ENCODE peak calls at places on chromosome 2, in five cellular contexts. D, J, W, M and T are unnamed samples.

GRCh38 chr2:234827096-234827860 is 124.5 kb upstream of the SH3BP4 start:
- DNase-seq in D (no peak), J (no peak), W (no peak), M (no peak), T (no peak)

GRCh38 chr2:119005081-119005480 is 63.1 kb downstream of the MARCO start:
- DNase-seq in D (no peak), J (no peak), W (no peak), M (no peak), T (no peak)

GRCh38 chr2:217797170-217797569 is 205.6 kb downstream of the TNS1 start:
- DNase-seq in D (no peak), J (no peak), W (no peak), M (no peak), T (no peak)

GRCh38 chr2:112683550-112684414 is 37.0 kb upstream of the NT5DC4 start:
- DNase-seq in D (no peak), J (no peak), W (no peak), M (no peak), T (no peak)

GRCh38 chr2:33118648-33119047 is 171.9 kb downstream of the LTBP1 start:
- DNase-seq in D (no peak), J (no peak), W (no peak), M (no peak), T (no peak)

GRCh38 chr2:209413615-209414014 is 10.2 kb upstream of the MAP2 start:
- DNase-seq in D (no peak), J (no peak), W (no peak), M (no peak), T (no peak)

GRCh38 chr2:129831018-129831417 is 148.4 kb upstream of the RAB6C start:
- DNase-seq in D (no peak), J (no peak), W (no peak), M (no peak), T (no peak)

GRCh38 chr2:32752205-32752604 is 124.4 kb downstream of the TTC27 start:
- DNase-seq in D (no peak), J (no peak), W (no peak), M (no peak), T (no peak)

GRCh38 chr2:239494578-239494977 is 93.8 kb upstream of the HDAC4 start:
- DNase-seq in D (no peak), J (no peak), W (no peak), M (no peak), T (no peak)

GRCh38 chr2:17030070-17030469 is 364.4 kb upstream of the CYRIA start:
- DNase-seq in D (no peak), J (no peak), W (no peak), M (no peak), T (no peak)

GRCh38 chr2:121565389-121566250 is 34.9 kb downstream of the RNU4ATAC start:
- DNase-seq in D (no peak), J (no peak), W (no peak), M (no peak), T (no peak)

GRCh38 chr2:48039209-48039990 is 133.1 kb upstream of the FBXO11 start:
- DNase-seq in D (no peak), J (no peak), W (no peak), M (no peak), T (no peak)
- TF ChIP-seq CTCF in D (no peak), J (no peak), W (no peak), M (no peak), T (no peak)

DNA sequence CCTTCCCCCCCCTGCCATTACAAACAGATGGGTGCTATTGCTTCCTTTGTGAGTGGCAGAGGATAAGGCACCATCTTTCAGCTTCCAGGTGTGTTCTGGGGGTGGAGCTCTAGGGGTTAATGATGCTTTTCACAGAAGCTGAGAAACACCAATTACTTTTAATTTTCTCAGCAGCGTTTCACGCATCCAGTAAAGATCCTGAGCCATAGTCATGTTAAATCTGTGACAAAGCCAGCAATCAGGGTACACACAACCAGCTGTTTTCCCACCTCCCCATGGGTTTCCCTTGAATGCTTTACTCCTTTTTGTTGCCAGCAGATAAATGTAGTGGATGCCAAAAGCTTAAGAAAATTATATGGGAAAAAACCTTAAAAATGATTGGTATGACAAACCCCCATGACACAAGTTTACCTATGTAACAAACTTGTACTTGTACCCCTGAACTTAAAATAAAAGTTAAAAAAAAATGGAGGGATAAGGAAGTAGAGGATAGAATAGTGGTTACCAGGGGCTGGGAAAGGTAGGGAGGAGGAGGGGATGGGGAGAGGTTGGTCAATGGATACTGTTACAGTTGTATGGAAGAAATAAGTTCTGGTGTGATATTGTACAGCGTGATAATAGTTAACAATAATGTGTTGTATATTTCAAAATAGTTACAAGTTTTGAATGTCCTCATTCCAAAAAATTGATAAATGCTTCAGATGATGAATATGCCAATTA is 70.0 kb downstream of the ACOXL start:
- DNase-seq in D (no peak), J (no peak), W (no peak), M (no peak), T (no peak)
- H3K4me3 ChIP-seq in D (no peak overlapping the region), J (no peak overlapping the region), W (no peak overlapping the region), M (no peak overlapping the region), T (no peak overlapping the region)

GRCh38 chr2:167264380-167264779 is 376.1 kb downstream of the XIRP2 start:
- DNase-seq in D (peak; percentile 9), J (no peak), W (no peak), M (peak; percentile 54), T (no peak)
- TF ChIP-seq CTCF in D (no peak), J (no peak), W (peak; percentile 6), M (peak; percentile 50), T (peak; percentile 28)

DNA sequence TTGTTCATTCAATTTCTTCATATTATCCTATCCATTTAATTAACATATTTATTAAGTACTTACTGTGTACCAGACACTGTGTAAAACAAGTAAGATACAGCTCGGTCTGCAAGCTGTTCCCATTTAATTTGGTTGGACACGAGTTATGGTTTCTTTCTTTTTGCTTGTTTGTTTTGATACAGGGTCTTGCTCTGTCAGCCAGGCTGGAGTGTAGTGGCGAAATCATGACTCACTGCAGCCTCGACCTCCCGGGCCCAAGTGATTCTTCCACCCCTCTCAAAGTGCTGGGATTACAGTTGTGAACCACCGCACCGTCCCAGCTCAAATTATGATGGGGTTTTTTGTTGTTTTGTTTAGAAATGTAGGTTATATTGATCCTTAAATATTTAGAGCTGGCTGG is 9.0 kb downstream of the CYBRD1 start:
- DNase-seq in D (no peak), J (no peak), W (no peak), M (no peak), T (no peak)
- H3K4me3 ChIP-seq in D (no peak overlapping the region), J (no peak overlapping the region), W (no peak overlapping the region), M (no peak overlapping the region), T (no peak overlapping the region)

DNA sequence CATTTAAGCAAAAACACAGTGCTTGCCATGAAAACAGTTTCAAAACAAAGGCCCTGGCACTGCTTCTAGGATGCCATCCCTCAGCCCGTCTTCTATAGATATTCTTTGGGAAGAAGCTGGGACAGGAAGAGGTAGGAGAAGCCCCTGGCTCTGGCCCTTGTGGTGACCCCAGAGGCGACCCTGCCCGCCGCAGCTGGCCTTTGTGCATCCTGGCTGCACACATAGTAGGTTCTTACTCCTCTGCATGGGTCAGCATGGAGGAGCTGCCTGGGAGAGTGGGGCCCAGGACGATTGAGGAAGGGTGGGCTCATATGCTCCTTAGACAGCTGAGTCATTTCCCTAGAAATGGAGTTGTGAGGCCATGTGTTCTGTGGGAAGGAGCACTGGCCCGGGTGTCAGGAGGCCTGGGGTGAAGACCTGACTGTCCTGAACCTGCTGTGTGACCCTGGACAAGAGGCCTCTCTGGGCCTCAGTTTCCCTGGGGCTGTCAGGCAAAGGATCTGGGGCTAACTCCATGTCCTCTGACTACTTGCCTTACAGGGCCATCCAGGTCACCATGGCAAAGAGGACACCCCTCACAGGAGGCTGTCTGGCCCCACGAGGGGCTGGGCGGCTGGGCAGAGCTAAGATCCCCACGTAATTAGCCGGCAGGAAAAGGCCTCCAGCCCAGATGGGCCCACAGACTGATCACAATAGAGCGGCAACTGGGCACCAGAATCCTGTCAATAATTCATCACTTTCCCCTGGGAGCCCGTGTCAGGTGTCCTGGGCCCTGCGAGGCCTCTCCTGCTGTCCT is 44.6 kb upstream of the OTOF start:
- DNase-seq in D (no peak), J (no peak), W (no peak), M (no peak), T (no peak)
- TF ChIP-seq CTCF in D (no peak), J (no peak), W (no peak), M (no peak), T (no peak)

GRCh38 chr2:230906471-230907230 is 18.4 kb downstream of the GPR55 start:
- DNase-seq in D (no peak), J (no peak), W (no peak), M (peak; percentile 25), T (no peak)

GRCh38 chr2:230907361-230908093 is 17.5 kb downstream of the GPR55 start:
- DNase-seq in D (no peak), J (no peak), W (no peak), M (peak; percentile 23), T (no peak)

GRCh38 chr2:230908595-230909191 is 16.3 kb downstream of the GPR55 start:
- DNase-seq in D (peak; percentile 58), J (peak; percentile 33), W (no peak), M (peak; percentile 32), T (peak; percentile 72)

GRCh38 chr2:230909841-230910545 is 15.0 kb downstream of the GPR55 start:
- DNase-seq in D (no peak), J (no peak), W (peak; percentile 28), M (peak; percentile 9), T (no peak)

GRCh38 chr2:230908094-230908594 is 16.9 kb downstream of the GPR55 start:
- DNase-seq in D (no peak), J (no peak), W (no peak), M (peak; percentile 29), T (no peak)
- H3K4me3 ChIP-seq in D (no peak overlapping the region), J (no peak overlapping the region), W (no peak overlapping the region), M (no peak overlapping the region), T (no peak overlapping the region)

GRCh38 chr2:158755738-158756137 is 39.4 kb upstream of the DAPL1 start:
- DNase-seq in D (no peak), J (no peak), W (no peak), M (no peak), T (no peak)
- TF ChIP-seq CTCF in D (peak; percentile 18), J (peak; percentile 46), W (no peak), M (peak; percentile 15), T (peak; percentile 46)

DNA sequence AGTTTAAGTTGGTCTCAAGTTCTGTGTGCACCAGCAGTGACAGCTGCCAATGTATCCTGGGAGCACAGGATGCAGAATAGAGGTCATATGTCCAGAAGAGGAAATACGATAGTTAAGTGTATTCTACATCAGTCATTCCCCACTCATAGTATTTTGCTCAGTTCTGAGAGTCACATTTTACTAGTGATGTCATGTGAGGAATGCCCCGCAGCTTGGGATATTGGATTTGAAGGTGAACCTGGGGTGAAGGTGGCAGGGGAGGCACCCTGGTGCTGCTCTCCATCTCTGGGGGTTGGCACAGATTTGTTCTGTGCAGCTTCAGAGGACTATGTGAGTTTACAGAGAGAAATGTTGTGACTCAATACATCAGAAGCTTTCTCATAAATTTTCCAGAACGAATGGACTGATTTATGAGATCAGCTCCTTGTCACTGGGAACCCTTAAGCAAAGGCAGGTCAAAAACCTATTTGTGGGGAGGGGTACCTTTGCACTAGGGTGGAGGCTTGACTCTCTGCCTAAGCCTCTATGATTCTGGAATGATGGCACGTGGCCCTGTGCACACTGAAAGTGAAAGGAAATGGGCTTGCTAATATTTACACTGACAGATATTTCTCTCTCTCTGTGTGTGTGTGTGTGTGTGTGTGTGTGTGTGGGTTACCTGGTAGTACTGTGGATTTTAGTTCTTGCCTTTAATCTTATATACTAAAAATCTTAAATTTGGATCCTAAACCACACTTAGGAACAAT is 95.9 kb downstream of the NEB start:
- DNase-seq in D (peak; percentile 16), J (no peak), W (no peak), M (no peak), T (no peak)
- H3K4me3 ChIP-seq in D (no peak overlapping the region), J (no peak overlapping the region), W (no peak overlapping the region), M (no peak overlapping the region), T (no peak overlapping the region)